ENCODE peak calls at places on chromosomes 3 and 15, in seven cellular contexts. I is suprapubic skin, M is MM.1S, O is cardiac muscle cell, N is heart left ventricle, Y is upper lobe of right lung, Z is heart right ventricle. J is an unnamed sample. For H3K4me1, the result is how much of the 10 kb centered on the place peaks cover.

GRCh38 chr3:42704136-42704841 is 1.7 kb upstream of the HHATL start:
- DNase-seq in I (no peak), M (no peak), O (no peak), N (no peak), Y (no peak), Z (no peak), J (no peak)

GRCh38 chr3:52440671-52441070 is 4.2 kb downstream of the SEMA3G start:
- DNase-seq in I (no peak), M (no peak), O (no peak), N (no peak), Y (peak), Z (no peak), J (no peak)

GRCh38 chr3:136343873-136344281 is 93.7 kb downstream of the PCCB start:
- DNase-seq in I (peak), M (no peak), O (peak), N (peak), Y (peak), Z (peak), J (peak)

GRCh38 chr3:67018105-67018788 is 20.1 kb downstream of the KBTBD8 start:
- DNase-seq in I (no peak), M (no peak), O (peak), N (peak), Y (no peak), Z (peak), J (peak)

GRCh38 chr3:53842436-53843194 is 3.6 kb downstream of the CHDH start:
- DNase-seq in I (no peak), M (no peak), O (peak), N (peak), Y (no peak), Z (no peak), J (peak)

GRCh38 chr3:20350449-20350848 is 164.4 kb upstream of the SGO1 start:
- DNase-seq in I (no peak), M (no peak), O (no peak), N (no peak), Y (no peak), Z (no peak), J (no peak)

GRCh38 chr15:75065851-75066509 is 42.6 kb downstream of the PPCDC start:
- DNase-seq in I (no peak), M (peak), O (no peak), N (no peak), Y (peak), Z (no peak), J (no peak)

GRCh38 chr3:138861755-138862333 is 27.1 kb upstream of the PIK3CB start:
- DNase-seq in I (no peak), M (no peak), O (no peak), N (no peak), Y (no peak), Z (no peak), J (no peak)

GRCh38 chr3:120894285-120894684 is 13.7 kb upstream of the STXBP5L start:
- DNase-seq in I (no peak), M (no peak), O (no peak), N (no peak), Y (no peak), Z (no peak), J (peak)

GRCh38 chr3:195460355-195460754 is 17.5 kb upstream of the ACAP2 start:
- DNase-seq in I (no peak), M (no peak), O (no peak), N (no peak), Y (no peak), Z (no peak), J (no peak)

GRCh38 chr15:40273428-40273827 is 9.4 kb downstream of the ANKRD63 start:
- DNase-seq in I (no peak), M (no peak), O (no peak), N (no peak), Y (no peak), Z (no peak), J (no peak)

GRCh38 chr15:40270246-40270995 is 12.4 kb downstream of the ANKRD63 start:
- DNase-seq in I (no peak), M (no peak), O (no peak), N (no peak), Y (no peak), Z (no peak), J (peak)

GRCh38 chr15:40274350-40275274 is 8.3 kb downstream of the ANKRD63 start:
- DNase-seq in I (no peak), M (peak), O (peak), N (peak), Y (peak), Z (peak), J (peak)

GRCh38 chr15:40271915-40272712 is 10.8 kb downstream of the ANKRD63 start:
- DNase-seq in I (no peak), M (no peak), O (no peak), N (no peak), Y (no peak), Z (no peak), J (no peak)

DNA sequence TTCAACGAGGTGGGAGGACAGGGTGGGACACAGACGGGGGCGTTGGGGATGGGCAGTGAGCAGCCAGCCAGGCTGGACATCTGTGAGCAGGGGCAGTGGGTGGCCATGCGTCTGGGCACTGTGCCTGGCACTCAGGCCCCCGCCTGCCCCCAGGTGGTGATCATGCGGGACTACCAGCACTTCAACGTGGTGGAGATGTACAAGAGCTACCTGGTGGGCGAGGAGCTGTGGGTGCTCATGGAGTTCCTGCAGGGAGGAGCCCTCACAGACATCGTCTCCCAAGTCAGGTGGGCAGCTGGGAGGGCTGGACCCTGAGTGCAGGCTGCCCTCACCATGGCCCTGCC is 10.2 kb downstream of the ANKRD63 start:
- DNase-seq in I (no peak), M (peak), O (no peak), N (no peak), Y (no peak), Z (no peak), J (peak)
- TF ChIP-seq CTCF in I (no peak), M (peak), O (no peak), N (no peak), Y (no peak), Z (peak), J (no peak)

DNA sequence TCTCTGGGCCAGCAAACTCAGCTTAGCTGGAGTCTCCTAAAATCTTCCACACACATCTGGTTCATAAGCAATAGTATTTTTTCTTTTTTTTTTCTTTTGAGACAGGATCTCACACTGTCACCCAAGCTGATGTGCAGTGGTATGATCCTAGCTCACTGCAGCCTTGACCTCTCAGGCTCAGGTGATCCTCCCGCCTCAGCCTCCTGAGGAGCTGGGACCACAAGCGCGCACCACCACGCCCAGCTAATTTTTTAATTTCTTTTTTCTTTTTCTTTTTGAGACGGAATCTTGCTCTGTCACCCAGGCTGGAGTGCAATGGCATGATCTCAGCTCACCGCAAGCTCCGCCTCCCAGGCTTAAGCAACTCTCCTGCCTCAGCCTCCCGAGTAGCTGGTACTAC is 34.3 kb downstream of the RNU5B-1 start:
- DNase-seq in I (no peak), M (no peak), O (no peak), N (no peak), Y (no peak), Z (no peak), J (no peak)
- H3K4me1 ChIP-seq in I (under half), M (under half), O (under half), N (under half), Y (under half), Z (under half), J (under half)

GRCh38 chr3:117268318-117268717 is 558.7 kb downstream of the TUSC7 start:
- DNase-seq in I (no peak), M (no peak), O (no peak), N (no peak), Y (no peak), Z (no peak), J (no peak)
- TF ChIP-seq CTCF in I (no peak), M (no peak), O (no peak), N (no peak), Y (no peak), Z (no peak), J (no peak)

GRCh38 chr3:128805771-128806170 is 73.6 kb upstream of the ACAD9 start:
- DNase-seq in I (no peak), M (no peak), O (no peak), N (no peak), Y (no peak), Z (no peak), J (no peak)
- H3K4me1 ChIP-seq in I (half or more), M (under half), O (under half), N (half or more), Y (under half), Z (half or more), J (half or more)

J was measured in thyroid gland.